ENCODE peak calls at places on chromosomes 12 and 14, in five cellular contexts. P, N, U, H and G are unnamed samples.
A peak's percentile ranks its signal among the peaks of the same experiment; 100 is the strongest.

GRCh38 chr14:23119362-23120327 is 590 bp upstream of the CEBPE start:
- DNase-seq in P (peak; percentile 58), N (no peak), U (peak; percentile 72), H (no peak), G (no peak)

GRCh38 chr14:73762375-73762822 is 48.2 kb upstream of the PNMA1 start:
- DNase-seq in P (no peak), N (no peak), U (peak; percentile 79), H (no peak), G (no peak)

GRCh38 chr12:24172031-24172772 is 222.7 kb upstream of the SOX5 start:
- DNase-seq in P (no peak), N (no peak), U (no peak), H (peak; percentile 58), G (no peak)

GRCh38 chr14:23056257-23056955 is 914 bp downstream of the CDH24 start:
- DNase-seq in P (peak; percentile 68), N (peak; percentile 97), U (peak; percentile 89), H (peak; percentile 87), G (peak; percentile 36)

GRCh38 chr12:40963761-40964160 is 224.4 kb upstream of the PDZRN4 start:
- DNase-seq in P (no peak), N (no peak), U (no peak), H (no peak), G (no peak)

GRCh38 chr12:19620222-19620621 is 180.9 kb downstream of the AEBP2 start:
- DNase-seq in P (peak; percentile 10), N (peak; percentile 61), U (peak; percentile 48), H (no peak), G (no peak)

GRCh38 chr14:81509838-81510452 is 23.7 kb downstream of the SEL1L start:
- DNase-seq in P (no peak), N (no peak), U (no peak), H (no peak), G (no peak)

GRCh38 chr14:64704743-64705405 is 650 bp downstream of the PLEKHG3 start:
- DNase-seq in P (no peak), N (no peak), U (peak; percentile 53), H (no peak), G (no peak)

GRCh38 chr14:101454229-101454628 is 107.1 kb upstream of the DIO3 start:
- DNase-seq in P (no peak), N (no peak), U (peak; percentile 17), H (no peak), G (no peak)

GRCh38 chr14:52458721-52459085 is 93.6 kb downstream of the TXNDC16 start:
- DNase-seq in P (no peak), N (no peak), U (no peak), H (no peak), G (no peak)

GRCh38 chr12:101086490-101086889 is 123.5 kb downstream of the SLC5A8 start:
- DNase-seq in P (no peak), N (no peak), U (no peak), H (peak; percentile 34), G (no peak)

GRCh38 chr12:21962236-21962635 is 21.0 kb upstream of the ABCC9 start:
- DNase-seq in P (no peak), N (no peak), U (no peak), H (no peak), G (no peak)

GRCh38 chr12:124869011-124869665 is 5.5 kb upstream of the SCARB1 start:
- DNase-seq in P (no peak), N (no peak), U (no peak), H (peak; percentile 74), G (no peak)

GRCh38 chr12:97235102-97235501 is 227.5 kb upstream of the RMST start:
- DNase-seq in P (no peak), N (no peak), U (no peak), H (peak; percentile 77), G (no peak)

GRCh38 chr12:125135906-125136305 is 70.7 kb downstream of the AACS start:
- DNase-seq in P (no peak), N (no peak), U (no peak), H (no peak), G (no peak)

GRCh38 chr12:120922279-120922678 is 18.1 kb upstream of the SPPL3 start:
- DNase-seq in P (no peak), N (no peak), U (peak; percentile 24), H (peak; percentile 69), G (no peak)

GRCh38 chr14:54699087-54699530 is 132.2 kb downstream of the SAMD4A start:
- DNase-seq in P (no peak), N (no peak), U (no peak), H (peak; percentile 38), G (no peak)
- H3K27ac ChIP-seq in P (no peak overlapping the region), N (no peak overlapping the region), U (no peak overlapping the region), H (no peak overlapping the region), G (no peak overlapping the region)

GRCh38 chr14:68141531-68142088 is 322.0 kb downstream of the RAD51B start:
- DNase-seq in P (no peak), N (no peak), U (no peak), H (no peak), G (no peak)
- H3K4me1 ChIP-seq in P (peaks cover 11% of the 10 kb centered on the region), N (peaks cover 95% of the 10 kb centered on the region), U (no peaks in the 10 kb centered on the region), H (no peaks in the 10 kb centered on the region), G (peaks cover 5% of the 10 kb centered on the region)

GRCh38 chr12:76952995-76953394 is 74.2 kb upstream of the CSRP2 start:
- DNase-seq in P (no peak), N (no peak), U (no peak), H (peak; percentile 51), G (no peak)
- H3K27ac ChIP-seq in P (no peak overlapping the region), N (no peak overlapping the region), U (no peak overlapping the region), H (no peak overlapping the region), G (no peak overlapping the region)

DNA sequence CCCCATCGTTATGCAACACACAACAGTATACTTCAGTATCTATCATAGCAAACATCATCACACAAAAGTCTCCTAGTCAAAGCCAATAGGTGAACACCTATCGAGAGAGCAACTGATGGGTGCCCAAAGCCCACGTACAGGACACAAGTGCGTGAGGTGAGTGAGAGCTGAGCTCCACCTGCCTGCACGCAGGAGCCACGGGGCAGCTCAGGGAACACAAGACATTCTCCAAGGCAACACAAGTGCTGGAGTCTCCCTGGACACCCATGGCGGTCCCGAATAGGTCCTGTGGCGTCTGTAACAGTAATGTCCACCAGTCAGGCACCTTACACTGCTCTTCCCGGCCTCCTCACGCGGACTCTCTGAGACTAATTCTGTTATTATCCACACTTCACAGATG is 44.3 kb downstream of the CDC42BPB start:
- DNase-seq in P (no peak), N (no peak), U (peak; percentile 34), H (no peak), G (no peak)
- H3K4me1 ChIP-seq in P (no peaks in the 10 kb centered on the region), N (peaks cover 40% of the 10 kb centered on the region), U (no peaks in the 10 kb centered on the region), H (peaks cover 5% of the 10 kb centered on the region), G (no peaks in the 10 kb centered on the region)

DNA sequence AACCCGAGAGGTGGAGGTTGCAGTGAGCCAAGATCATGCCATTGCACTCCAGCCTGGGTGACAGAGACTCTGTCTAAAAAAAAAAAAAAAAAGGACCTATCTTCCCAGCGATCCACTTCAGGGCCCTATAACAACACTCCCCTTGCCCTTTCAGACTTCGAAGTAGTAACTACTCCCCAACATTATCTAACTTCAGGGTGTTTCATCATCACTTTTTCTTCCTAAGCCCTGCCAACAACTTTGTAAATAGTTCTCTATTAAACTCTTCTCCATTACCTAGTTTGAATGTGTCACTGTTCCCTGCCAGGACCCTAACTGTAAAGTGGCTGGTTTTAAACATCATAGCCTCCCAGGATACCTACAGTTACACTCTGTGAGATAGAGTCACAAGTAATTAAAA is 220.8 kb downstream of the BTG1 start:
- DNase-seq in P (no peak), N (no peak), U (no peak), H (no peak), G (no peak)
- H3K27ac ChIP-seq in P (no peak overlapping the region), N (no peak overlapping the region), U (no peak overlapping the region), H (no peak overlapping the region), G (no peak overlapping the region)